ENCODE peak calls at places on chromosomes 12 and 14, in five cellular contexts. W is endodermal cell, A is cardiac muscle cell, K is GM12865, M is ovary. Y is an unnamed sample.
A peak's percentile ranks its signal among the peaks of the same experiment; 100 is the strongest.

GRCh38 chr14:97401714-97402113 is 604.5 kb downstream of the VRK1 start:
- DNase-seq in A (no peak), K (no peak), W (peak; percentile 15), M (no peak), Y (no peak)

GRCh38 chr12:24948816-24949722 is at the start of gene BCAT1:
- DNase-seq in W (peak; percentile 94), A (peak; percentile 67), M (peak; percentile 77), K (peak; percentile 89), Y (peak; percentile 85)

GRCh38 chr14:50726372-50727107 is 58.4 kb upstream of the SAV1 start:
- DNase-seq in W (no peak), K (peak; percentile 42), M (no peak), A (no peak), Y (peak; percentile 1)

GRCh38 chr12:45621703-45622102 is 107.8 kb upstream of the ARID2 start:
- DNase-seq in W (no peak), M (no peak), K (no peak), A (no peak), Y (no peak)

GRCh38 chr14:75298187-75298985 is 19.8 kb downstream of the FOS start:
- DNase-seq in M (peak; percentile 91), A (no peak), W (no peak), K (no peak), Y (no peak)

GRCh38 chr12:95646781-95647184 is 95.5 kb upstream of the USP44 start:
- DNase-seq in W (no peak), A (no peak), M (no peak), K (no peak), Y (peak; percentile 77)

GRCh38 chr12:68613209-68613904 is 2.7 kb downstream of the RAP1B start:
- DNase-seq in A (no peak), M (no peak), W (no peak), K (peak; percentile 35), Y (no peak)

GRCh38 chr14:36661506-36662257 is at the start of gene PAX9:
- DNase-seq in W (peak; percentile 98), K (peak; percentile 59), A (peak; percentile 92), M (no peak), Y (peak; percentile 34)

GRCh38 chr14:41137741-41138140 is 468.9 kb upstream of the LRFN5 start:
- DNase-seq in A (no peak), K (no peak), W (no peak), M (no peak), Y (no peak)

GRCh38 chr14:73503648-73504047 is 12.9 kb downstream of the RIOX1 start:
- DNase-seq in W (no peak), M (no peak), K (no peak), A (no peak), Y (peak; percentile 52)

GRCh38 chr14:79543966-79544365 is 667.3 kb downstream of the DIO2 start:
- DNase-seq in K (peak; percentile 31), W (peak; percentile 83), M (no peak), A (peak; percentile 43), Y (peak; percentile 82)

GRCh38 chr14:73231874-73232851 is 5.1 kb upstream of the PAPLN start:
- DNase-seq in K (peak; percentile 79), M (no peak), A (peak; percentile 59), W (peak; percentile 93), Y (no peak)

GRCh38 chr14:76929927-76930326 is 98.6 kb downstream of the IRF2BPL start:
- DNase-seq in A (no peak), K (peak; percentile 50), M (no peak), W (peak; percentile 73), Y (no peak)

GRCh38 chr14:32011225-32011624 is 65.9 kb upstream of the ARHGAP5 start:
- DNase-seq in W (no peak), M (no peak), A (no peak), K (no peak), Y (no peak)

GRCh38 chr14:32009221-32009620 is 67.9 kb upstream of the ARHGAP5 start:
- DNase-seq in K (no peak), M (no peak), W (no peak), A (no peak), Y (no peak)

GRCh38 chr14:32012062-32012461 is 65.0 kb upstream of the ARHGAP5 start:
- DNase-seq in K (no peak), W (no peak), M (no peak), A (no peak), Y (no peak)

GRCh38 chr14:32009636-32010560 is 67.2 kb upstream of the ARHGAP5 start:
- DNase-seq in K (no peak), A (no peak), W (no peak), M (no peak), Y (no peak)

GRCh38 chr14:32010561-32011188 is 66.4 kb upstream of the ARHGAP5 start:
- DNase-seq in M (no peak), K (no peak), A (no peak), W (no peak), Y (peak; percentile 81)
- H3K4me3 ChIP-seq in M (no peak overlapping the region), K (no peak overlapping the region), A (no peak overlapping the region), W (no peak overlapping the region), Y (no peak overlapping the region)

GRCh38 chr12:62827042-62827441 is 107.9 kb downstream of the PPM1H start:
- DNase-seq in W (peak; percentile 76), A (no peak), K (no peak), M (no peak), Y (no peak)
- TF ChIP-seq CTCF in W (peak; percentile 71), A (no peak), K (no peak), M (no peak), Y (peak; percentile 46)

GRCh38 chr12:123713398-123714301 is 1.5 kb downstream of the ATP6V0A2 start:
- DNase-seq in A (no peak), M (no peak), K (peak; percentile 21), W (no peak), Y (no peak)
- H3K4me3 ChIP-seq in A (peak overlapping the region; percentile 98), M (peak overlapping the region; percentile 86), K (peak overlapping the region; percentile 83), W (peak overlapping the region; percentile 93), Y (peak overlapping the region; percentile 95)

GRCh38 chr12:18551703-18552102 is 186.1 kb downstream of the PLCZ1 start:
- DNase-seq in A (no peak), M (no peak), W (no peak), K (no peak), Y (no peak)

GRCh38 chr12:18546399-18546798 is 191.4 kb downstream of the PLCZ1 start:
- DNase-seq in W (no peak), K (no peak), M (no peak), A (peak; percentile 13), Y (peak; percentile 57)

GRCh38 chr12:18552829-18553228 is 185.0 kb downstream of the PLCZ1 start:
- DNase-seq in M (no peak), K (no peak), A (no peak), W (no peak), Y (no peak)

GRCh38 chr12:18549598-18549997 is 188.2 kb downstream of the PLCZ1 start:
- DNase-seq in A (no peak), K (no peak), W (peak; percentile 60), M (no peak), Y (no peak)
- TF ChIP-seq CTCF in A (peak; percentile 11), K (no peak), W (peak; percentile 89), M (no peak), Y (peak; percentile 40)

GRCh38 chr12:52025301-52026172 is 18.8 kb downstream of the TAMALIN start:
- DNase-seq in A (peak; percentile 85), W (peak; percentile 97), K (peak; percentile 86), M (peak; percentile 93), Y (peak; percentile 61)

GRCh38 chr12:52022841-52023181 is 16.1 kb downstream of the TAMALIN start:
- DNase-seq in M (peak; percentile 34), K (no peak), A (peak; percentile 31), W (peak; percentile 87), Y (no peak)

GRCh38 chr12:52020539-52021336 is 14.0 kb downstream of the TAMALIN start:
- DNase-seq in K (peak; percentile 55), A (peak; percentile 83), M (no peak), W (peak; percentile 97), Y (peak; percentile 31)

GRCh38 chr12:52023976-52024688 is 17.4 kb downstream of the TAMALIN start:
- DNase-seq in W (no peak), A (no peak), K (no peak), M (no peak), Y (no peak)

DNA sequence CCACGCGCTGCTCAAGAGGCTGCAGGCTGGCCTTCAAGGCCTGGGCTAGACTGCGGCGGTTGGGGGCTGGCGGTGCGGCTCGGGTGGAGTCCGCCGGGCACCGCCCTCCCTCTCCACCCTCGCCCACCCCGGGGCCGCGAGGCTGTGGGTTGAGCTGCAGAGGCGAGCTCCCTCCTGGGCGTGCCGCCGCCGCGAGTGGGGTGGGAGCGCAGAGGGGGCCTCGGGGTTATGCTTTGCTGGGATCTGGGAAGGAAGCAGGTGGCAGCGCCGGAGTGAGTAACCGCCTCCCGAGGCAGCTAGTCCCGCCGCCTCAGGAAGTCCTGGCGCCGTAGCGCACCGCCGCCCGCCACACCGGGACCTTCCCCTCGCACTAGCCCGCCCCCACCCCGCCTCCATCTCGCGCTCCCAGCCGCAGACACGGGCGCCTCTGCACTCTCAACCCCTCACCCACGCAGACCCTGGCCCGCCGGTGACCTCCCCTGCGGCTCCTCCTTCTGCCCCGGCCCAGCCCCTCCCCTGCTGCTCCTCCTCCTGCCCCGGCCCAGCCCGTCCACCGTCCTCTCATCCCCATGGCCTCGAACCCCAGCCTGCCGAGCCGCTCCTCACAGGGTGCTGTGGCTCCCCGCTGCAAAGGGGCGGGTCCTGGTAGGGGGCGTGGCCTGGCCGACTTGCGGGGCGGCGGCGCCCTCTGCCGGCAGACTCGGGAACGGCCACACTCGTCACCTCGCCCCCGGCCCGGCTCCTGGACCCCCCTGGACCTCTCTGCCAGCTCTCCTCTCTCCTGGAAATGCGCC is 16.6 kb downstream of the TAMALIN start:
- DNase-seq in K (peak; percentile 87), A (peak; percentile 89), W (peak; percentile 98), M (peak; percentile 91), Y (peak; percentile 49)
- H3K4me3 ChIP-seq in K (peak overlapping the region; percentile 48), A (peak overlapping the region; percentile 39), W (peak overlapping the region; percentile 68), M (peak overlapping the region; percentile 34), Y (peak overlapping the region; percentile 52)

GRCh38 chr14:34766060-34766459 is 51.7 kb upstream of the CFL2 start:
- DNase-seq in K (no peak), A (no peak), W (no peak), M (no peak), Y (no peak)
- TF ChIP-seq CTCF in K (no peak), A (no peak), W (peak; percentile 50), M (no peak), Y (no peak)